ENCODE peak calls at places on chromosomes 13 and 19, in ten cellular contexts. O, L, F, Y, R, N, E, S, K and M are unnamed samples.

GRCh38 chr13:24050292-24050711 is 110.2 kb upstream of the SPATA13 start:
- DNase-seq in L (peak), O (no peak), N (peak), Y (peak), F (peak), R (no peak), E (peak), S (no peak), K (no peak), M (peak)

GRCh38 chr13:93603043-93603442 is 376.4 kb downstream of the GPC6 start:
- DNase-seq in K (no peak), Y (no peak), N (no peak), S (no peak), L (no peak), F (peak), R (no peak), E (no peak), O (no peak), M (no peak)

GRCh38 chr13:61850794-61851193 is 435.1 kb upstream of the PCDH20 start:
- DNase-seq in L (no peak), S (no peak), K (no peak), F (no peak), E (no peak), N (no peak), Y (no peak), O (no peak), R (no peak), M (no peak)

GRCh38 chr19:43644181-43644580 is 4.5 kb upstream of the CADM4 start:
- DNase-seq in S (no peak), L (no peak), K (no peak), F (no peak), Y (no peak), N (no peak), R (no peak), O (no peak), E (no peak), M (no peak)

GRCh38 chr13:105914637-105915036 is 620.8 kb downstream of the EFNB2 start:
- DNase-seq in N (no peak), F (peak), S (no peak), Y (no peak), O (no peak), E (no peak), K (no peak), L (no peak), R (no peak), M (no peak)

GRCh38 chr13:93794197-93794885 is 567.7 kb downstream of the GPC6 start:
- DNase-seq in E (no peak), N (no peak), K (no peak), Y (no peak), S (no peak), F (peak), R (no peak), L (no peak), O (no peak), M (no peak)

GRCh38 chr13:33073338-33073737 is 57.1 kb downstream of the KL start:
- DNase-seq in Y (no peak), K (no peak), S (no peak), F (no peak), N (no peak), E (no peak), O (no peak), L (no peak), R (no peak), M (no peak)

GRCh38 chr19:2213799-2214198 is 22.3 kb downstream of the PLEKHJ1 start:
- DNase-seq in K (no peak), E (no peak), R (peak), Y (no peak), O (no peak), S (no peak), N (no peak), L (no peak), F (no peak), M (no peak)

GRCh38 chr19:48403606-48404005 is 10.1 kb downstream of the GRIN2D start:
- DNase-seq in F (peak), O (no peak), K (no peak), Y (no peak), E (no peak), S (no peak), R (no peak), L (no peak), N (peak), M (peak)

GRCh38 chr19:44698492-44699201 is at the start of gene CEACAM16:
- DNase-seq in N (no peak), O (no peak), K (no peak), R (no peak), S (no peak), L (no peak), F (no peak), E (no peak), Y (no peak), M (no peak)

GRCh38 chr13:62910541-62910940 is 1494.9 kb upstream of the PCDH20 start:
- DNase-seq in E (no peak), S (no peak), F (no peak), Y (no peak), N (no peak), O (no peak), R (no peak), K (no peak), L (no peak), M (no peak)

GRCh38 chr19:7502552-7502951 is 13.4 kb upstream of the ZNF358 start:
- DNase-seq in S (no peak), O (no peak), Y (no peak), K (no peak), E (no peak), F (no peak), N (no peak), L (no peak), R (no peak), M (no peak)

GRCh38 chr13:100573121-100573520 is 15.5 kb downstream of the GGACT start:
- DNase-seq in Y (peak), F (peak), S (peak), L (peak), R (peak), O (peak), E (no peak), N (peak), K (peak), M (peak)

GRCh38 chr13:66492479-66492878 is 737.7 kb downstream of the PCDH9 start:
- DNase-seq in N (no peak), E (no peak), F (no peak), K (no peak), S (no peak), L (no peak), Y (no peak), R (no peak), O (peak), M (peak)

GRCh38 chr19:58154287-58154678 is 3.7 kb upstream of the ZNF329 start:
- DNase-seq in Y (peak), E (peak), O (no peak), S (no peak), R (peak), N (peak), K (no peak), F (peak), L (peak), M (peak)

GRCh38 chr19:49662011-49662410 is 3.6 kb downstream of the IRF3 start:
- DNase-seq in F (no peak), Y (no peak), K (no peak), N (no peak), L (no peak), R (no peak), S (no peak), O (no peak), E (peak), M (no peak)
- TF ChIP-seq POLR2A in F (no peak), Y (no peak), K (no peak), N (no peak), L (no peak), R (no peak), S (no peak), O (no peak), E (no peak), M (no peak)

DNA sequence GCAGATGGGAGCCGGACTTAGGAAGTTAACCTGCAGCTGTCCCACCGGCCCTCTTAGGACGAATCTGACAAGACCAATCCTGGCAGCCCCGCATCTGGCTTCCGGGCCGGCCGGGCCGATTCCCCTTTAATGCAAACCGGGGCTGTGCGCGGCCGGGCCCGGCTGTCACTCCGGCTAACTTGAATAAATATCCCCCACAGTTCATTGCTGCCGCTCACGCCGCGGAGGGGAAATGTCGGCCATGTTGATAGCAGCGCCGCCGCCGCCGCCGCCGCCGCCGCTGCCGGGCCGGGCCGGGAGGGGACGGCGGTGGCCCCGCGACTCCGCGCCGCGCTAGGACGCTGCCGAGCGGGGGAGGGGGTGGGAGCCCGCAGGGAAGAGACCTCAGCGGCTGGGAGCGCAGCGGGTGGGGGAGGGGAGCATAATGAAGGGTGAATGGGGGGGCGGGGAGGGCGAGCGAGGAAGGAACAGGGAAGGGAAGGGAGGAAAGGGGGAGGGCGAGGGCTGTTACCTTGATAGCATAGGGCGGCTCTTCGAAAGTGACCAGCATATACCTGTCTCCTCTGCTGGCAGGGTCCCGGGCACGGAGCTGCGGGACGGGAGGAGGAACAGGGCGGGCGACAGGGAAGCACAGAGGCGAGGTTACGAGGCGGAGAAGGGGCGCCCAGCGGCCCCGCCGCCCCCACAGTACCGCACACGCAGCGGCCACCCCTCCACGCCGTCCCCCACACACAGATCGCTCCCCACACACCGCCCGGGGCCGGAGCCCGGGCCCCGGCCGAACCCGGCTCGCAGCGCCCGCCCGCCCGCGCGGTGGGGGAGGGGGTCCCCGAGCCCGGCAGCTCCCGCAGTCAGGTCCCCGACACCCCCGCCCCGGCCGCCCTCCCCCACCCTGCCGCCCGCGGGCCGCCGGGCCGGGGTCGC is 1.1 kb downstream of the INTS6 start:
- DNase-seq in L (peak), K (peak), F (peak), E (peak), R (peak), Y (peak), O (peak), S (peak), N (peak), M (peak)
- TF ChIP-seq POLR2A in L (no peak), K (no peak), F (peak), E (no peak), R (no peak), Y (peak), O (no peak), S (peak), N (no peak), M (no peak)

DNA sequence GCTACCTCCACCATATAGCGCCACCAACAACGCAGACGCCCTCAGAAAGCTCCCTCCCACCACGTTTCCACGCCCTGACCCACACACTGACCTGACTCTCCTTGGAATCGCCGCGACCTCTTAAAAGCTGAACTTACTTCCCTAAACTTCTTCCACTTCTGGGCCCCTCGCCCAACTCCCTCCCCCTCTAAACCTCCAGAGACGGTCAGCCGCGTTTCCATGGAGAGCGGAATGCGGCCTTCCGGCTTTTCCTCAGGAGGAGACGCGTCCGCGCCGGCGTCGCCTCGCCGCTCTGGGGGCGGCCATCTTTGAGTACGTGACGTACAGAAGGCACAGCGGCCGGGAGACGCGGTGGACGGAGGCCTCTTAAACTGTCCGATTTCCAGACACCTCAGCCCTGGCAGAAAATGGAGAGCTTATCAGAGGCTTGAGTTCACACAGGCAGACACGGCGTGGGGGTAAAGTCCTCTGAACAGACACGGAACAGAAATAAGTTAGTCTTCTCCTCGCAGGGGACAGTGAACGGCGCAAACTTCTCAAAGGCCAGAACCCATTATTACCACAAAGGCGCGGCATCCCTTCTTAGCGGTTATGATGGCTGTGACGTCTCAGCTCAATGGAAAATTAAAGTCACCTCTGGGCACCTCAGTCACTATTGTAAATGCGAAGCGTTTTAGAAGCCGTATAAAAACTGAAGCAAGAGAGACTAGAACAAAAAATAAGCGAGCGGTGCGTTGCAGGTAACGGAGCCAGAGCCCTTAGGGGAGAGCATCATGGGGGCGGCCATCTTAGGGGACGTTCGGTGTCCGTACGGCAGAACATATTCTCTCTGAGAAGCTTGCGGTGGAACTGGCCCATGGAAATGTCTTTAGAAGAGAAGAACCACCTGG is at the start of gene ZNF432:
- DNase-seq in S (peak), E (peak), F (peak), O (peak), L (peak), K (peak), R (peak), N (peak), Y (peak), M (peak)
- TF ChIP-seq POLR2A in S (peak), E (peak), F (peak), O (no peak), L (no peak), K (peak), R (no peak), N (no peak), Y (peak), M (peak)

DNA sequence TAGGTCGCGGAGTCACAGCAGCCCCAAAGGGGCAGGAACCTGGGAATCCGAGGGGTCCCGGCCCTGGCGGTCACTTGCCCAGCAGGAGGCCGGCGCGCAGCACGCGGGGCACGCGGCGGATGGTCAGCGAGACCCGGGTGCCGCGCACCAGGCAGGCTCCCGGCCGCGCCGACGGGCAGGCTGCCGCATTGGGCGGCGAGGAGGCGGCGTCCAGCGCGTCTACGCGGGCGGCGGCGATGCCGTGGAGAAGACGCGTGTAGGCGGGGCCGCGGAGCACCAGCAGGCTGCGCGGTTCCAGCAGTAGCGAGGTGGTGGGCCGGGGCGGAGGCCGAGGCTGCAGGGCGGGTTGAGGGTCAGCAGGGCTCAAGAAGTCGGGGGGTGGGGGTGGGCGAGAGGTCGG is 607 bp upstream of the SYNE4 start:
- DNase-seq in O (no peak), N (peak), Y (peak), F (peak), S (no peak), K (peak), R (no peak), E (peak), L (peak), M (peak)
- TF ChIP-seq POLR2A in O (peak), N (no peak), Y (no peak), F (no peak), S (no peak), K (no peak), R (no peak), E (no peak), L (no peak), M (no peak)

GRCh38 chr13:113445791-113446487 is 7.3 kb downstream of the ADPRHL1 start:
- DNase-seq in N (no peak), O (no peak), S (no peak), F (no peak), L (no peak), R (no peak), K (no peak), Y (no peak), E (no peak), M (no peak)
- TF ChIP-seq POLR2A in N (no peak), O (no peak), S (no peak), F (no peak), L (no peak), R (no peak), K (no peak), Y (no peak), E (no peak), M (no peak)

GRCh38 chr19:3527250-3527910 is 11.6 kb upstream of the TEKTIP1 start:
- DNase-seq in F (no peak), S (no peak), N (no peak), O (no peak), E (no peak), L (no peak), K (no peak), Y (no peak), R (no peak), M (no peak)
- TF ChIP-seq POLR2A in F (no peak), S (no peak), N (no peak), O (no peak), E (no peak), L (no peak), K (no peak), Y (no peak), R (no peak), M (no peak)

DNA sequence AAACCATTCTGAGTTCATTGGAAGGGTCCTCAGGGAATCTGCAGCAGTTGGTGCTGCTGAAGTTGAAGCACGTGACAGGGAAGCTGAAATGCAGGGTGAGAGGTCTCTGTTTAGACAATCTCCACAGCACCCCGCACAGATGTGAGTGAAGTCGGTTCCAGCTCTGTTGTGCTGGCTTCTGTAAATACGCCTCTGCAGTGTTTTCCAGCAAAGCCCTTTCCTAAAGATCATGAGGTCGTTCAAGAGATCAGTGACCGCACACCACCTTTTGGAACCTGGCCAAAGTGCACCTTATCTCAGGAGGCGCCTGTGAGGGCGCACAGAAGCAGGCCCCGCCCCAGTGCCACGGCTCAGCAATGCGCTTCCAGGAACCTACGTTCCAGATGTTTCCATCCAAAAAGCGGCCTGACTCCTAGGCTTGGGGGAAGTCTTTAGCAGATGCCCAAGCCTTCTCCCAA is 10.8 kb downstream of the CUL4A start:
- DNase-seq in O (no peak), R (no peak), N (peak), E (no peak), L (peak), F (no peak), Y (no peak), S (no peak), K (no peak), M (no peak)
- TF ChIP-seq POLR2A in O (no peak), R (no peak), N (no peak), E (no peak), L (no peak), F (no peak), Y (no peak), S (no peak), K (no peak), M (no peak)

GRCh38 chr19:49689133-49690072 is at the start of gene ADM5:
- DNase-seq in E (peak), S (no peak), L (peak), K (no peak), N (peak), O (no peak), Y (peak), R (no peak), F (no peak), M (no peak)

GRCh38 chr19:49692102-49692599 is 1.2 kb downstream of the CPT1C start:
- DNase-seq in L (no peak), R (no peak), O (no peak), E (peak), S (no peak), F (no peak), Y (no peak), K (no peak), N (no peak), M (no peak)

GRCh38 chr19:49690073-49690655 is 752 bp upstream of the CPT1C start:
- DNase-seq in O (no peak), R (no peak), E (no peak), F (no peak), L (no peak), N (no peak), S (no peak), K (no peak), Y (no peak), M (no peak)

GRCh38 chr19:49691243-49692101 is 556 bp downstream of the CPT1C start:
- DNase-seq in E (peak), N (no peak), S (no peak), L (no peak), K (no peak), Y (peak), R (no peak), O (no peak), F (peak), M (peak)

DNA sequence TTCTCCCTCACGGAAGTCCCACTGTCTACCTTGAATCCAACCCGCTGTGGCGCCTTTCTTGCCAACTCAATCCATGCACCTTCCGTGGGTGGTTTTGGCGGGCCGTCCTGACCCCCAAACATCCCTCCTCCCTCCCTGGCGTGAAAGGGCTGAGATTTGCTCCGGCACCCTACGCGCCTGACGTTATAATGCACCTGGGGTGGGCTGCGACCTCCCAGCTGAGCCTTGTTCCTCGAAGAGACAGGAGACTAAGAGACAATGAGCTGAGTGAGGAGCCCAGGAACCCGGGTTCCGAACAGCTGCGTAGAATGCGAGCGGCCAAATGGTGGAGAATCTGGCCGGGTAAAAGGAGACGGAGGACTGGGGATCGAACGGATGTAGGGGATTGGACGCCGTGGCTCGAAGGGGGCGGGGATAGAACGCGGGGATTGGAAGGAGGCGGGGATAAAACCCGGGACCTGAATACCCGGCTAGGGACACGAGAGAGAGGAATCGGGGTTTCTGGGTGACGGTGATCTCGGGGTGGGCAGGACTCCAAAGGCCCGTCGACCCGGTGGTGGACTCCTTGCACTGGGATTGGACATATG is at the start of gene CPT1C:
- DNase-seq in F (peak), R (peak), S (peak), L (peak), N (peak), E (peak), K (peak), Y (peak), O (no peak), M (peak)
- TF ChIP-seq POLR2A in F (peak), R (no peak), S (peak), L (no peak), N (no peak), E (peak), K (no peak), Y (peak), O (no peak), M (no peak)

GRCh38 chr13:19643652-19644051 is 10.2 kb downstream of the MPHOSPH8 start:
- DNase-seq in O (no peak), L (no peak), E (no peak), N (no peak), Y (no peak), R (no peak), K (no peak), S (no peak), F (no peak), M (no peak)
- TF ChIP-seq POLR2A in O (no peak), L (no peak), E (no peak), N (no peak), Y (no peak), R (no peak), K (no peak), S (no peak), F (no peak), M (no peak)